ENCODE peak calls at places on chromosomes 4 and X, in eight cellular contexts. One of them, this sample, is unnamed.

GRCh38 chr4:67581208-67581857 is 22.8 kb downstream of the STAP1 start:
- DNase-seq in lower lobe of right lung: no peak
- DNase-seq in PC-3: no peak
- DNase-seq in OCI-LY7: no peak
- DNase-seq in nephron progenitor cell: no peak
- DNase-seq in progenitor cell of endocrine pancreas: no peak
- DNase-seq in gastrocnemius medialis: no peak
- DNase-seq in heart left ventricle: no peak
- DNase-seq in this sample: no peak

GRCh38 chr4:4575284-4576211 is 33.7 kb upstream of the STX18 start:
- DNase-seq in lower lobe of right lung: peak; percentile 84
- DNase-seq in PC-3: peak; percentile 50
- DNase-seq in OCI-LY7: no peak
- DNase-seq in nephron progenitor cell: peak; percentile 87
- DNase-seq in progenitor cell of endocrine pancreas: peak; percentile 69
- DNase-seq in gastrocnemius medialis: peak; percentile 18
- DNase-seq in heart left ventricle: peak; percentile 67
- DNase-seq in this sample: peak; percentile 73

GRCh38 chr4:40736910-40737309 is 12.8 kb upstream of the NSUN7 start:
- DNase-seq in lower lobe of right lung: no peak
- DNase-seq in PC-3: peak; percentile 42
- DNase-seq in OCI-LY7: peak; percentile 52
- DNase-seq in nephron progenitor cell: no peak
- DNase-seq in progenitor cell of endocrine pancreas: no peak
- DNase-seq in gastrocnemius medialis: no peak
- DNase-seq in heart left ventricle: no peak
- DNase-seq in this sample: no peak

GRCh38 chr4:16222957-16223527 is 3.2 kb downstream of the TAPT1 start:
- DNase-seq in lower lobe of right lung: no peak
- DNase-seq in PC-3: no peak
- DNase-seq in OCI-LY7: no peak
- DNase-seq in nephron progenitor cell: no peak
- DNase-seq in progenitor cell of endocrine pancreas: no peak
- DNase-seq in gastrocnemius medialis: no peak
- DNase-seq in heart left ventricle: no peak
- DNase-seq in this sample: no peak

GRCh38 chr4:82733636-82734035 is 65.0 kb downstream of the SCD5 start:
- DNase-seq in lower lobe of right lung: no peak
- DNase-seq in PC-3: peak; percentile 67
- DNase-seq in OCI-LY7: no peak
- DNase-seq in nephron progenitor cell: no peak
- DNase-seq in progenitor cell of endocrine pancreas: no peak
- DNase-seq in gastrocnemius medialis: no peak
- DNase-seq in heart left ventricle: no peak
- DNase-seq in this sample: no peak

GRCh38 chr4:8202526-8203375 is 3.7 kb downstream of the SH3TC1 start:
- DNase-seq in lower lobe of right lung: no peak
- DNase-seq in PC-3: no peak
- DNase-seq in OCI-LY7: peak; percentile 24
- DNase-seq in nephron progenitor cell: no peak
- DNase-seq in progenitor cell of endocrine pancreas: no peak
- DNase-seq in gastrocnemius medialis: no peak
- DNase-seq in heart left ventricle: no peak
- DNase-seq in this sample: no peak

GRCh38 chr4:2977116-2978097 is 14.0 kb downstream of the GRK4 start:
- DNase-seq in lower lobe of right lung: no peak
- DNase-seq in PC-3: peak; percentile 58
- DNase-seq in OCI-LY7: no peak
- DNase-seq in nephron progenitor cell: no peak
- DNase-seq in progenitor cell of endocrine pancreas: no peak
- DNase-seq in gastrocnemius medialis: no peak
- DNase-seq in heart left ventricle: no peak
- DNase-seq in this sample: no peak

GRCh38 chrX:119374736-119375135 is 24.4 kb upstream of the SLC25A43 start:
- DNase-seq in lower lobe of right lung: no peak
- DNase-seq in PC-3: peak; percentile 77
- DNase-seq in OCI-LY7: no peak
- DNase-seq in nephron progenitor cell: no peak
- DNase-seq in progenitor cell of endocrine pancreas: no peak
- DNase-seq in gastrocnemius medialis: no peak
- DNase-seq in heart left ventricle: no peak
- DNase-seq in this sample: no peak

GRCh38 chr4:109298279-109299010 is 4.0 kb downstream of the COL25A1 start:
- DNase-seq in lower lobe of right lung: no peak
- DNase-seq in PC-3: peak; percentile 32
- DNase-seq in OCI-LY7: peak; percentile 13
- DNase-seq in nephron progenitor cell: no peak
- DNase-seq in progenitor cell of endocrine pancreas: no peak
- DNase-seq in gastrocnemius medialis: no peak
- DNase-seq in heart left ventricle: no peak
- DNase-seq in this sample: no peak

GRCh38 chrX:53813663-53814440 is 127.3 kb upstream of the HUWE1 start:
- DNase-seq in lower lobe of right lung: no peak
- DNase-seq in PC-3: peak; percentile 82
- DNase-seq in OCI-LY7: no peak
- DNase-seq in nephron progenitor cell: no peak
- DNase-seq in progenitor cell of endocrine pancreas: no peak
- DNase-seq in gastrocnemius medialis: no peak
- DNase-seq in heart left ventricle: no peak
- DNase-seq in this sample: no peak

GRCh38 chr4:177726111-177726510 is 283.9 kb upstream of the AGA start:
- DNase-seq in lower lobe of right lung: no peak
- DNase-seq in PC-3: peak; percentile 75
- DNase-seq in OCI-LY7: no peak
- DNase-seq in nephron progenitor cell: no peak
- DNase-seq in progenitor cell of endocrine pancreas: no peak
- DNase-seq in gastrocnemius medialis: no peak
- DNase-seq in heart left ventricle: no peak
- DNase-seq in this sample: no peak

GRCh38 chr4:182711211-182711610 is 206.0 kb downstream of the DCTD start:
- DNase-seq in lower lobe of right lung: no peak
- DNase-seq in PC-3: no peak
- DNase-seq in OCI-LY7: no peak
- DNase-seq in nephron progenitor cell: no peak
- DNase-seq in progenitor cell of endocrine pancreas: no peak
- DNase-seq in gastrocnemius medialis: no peak
- DNase-seq in heart left ventricle: no peak
- DNase-seq in this sample: no peak

GRCh38 chrX:110569506-110569905 is 210.9 kb downstream of the RTL9 start:
- DNase-seq in lower lobe of right lung: no peak
- DNase-seq in PC-3: peak; percentile 5
- DNase-seq in OCI-LY7: no peak
- DNase-seq in nephron progenitor cell: no peak
- DNase-seq in progenitor cell of endocrine pancreas: no peak
- DNase-seq in gastrocnemius medialis: no peak
- DNase-seq in heart left ventricle: no peak
- DNase-seq in this sample: no peak

GRCh38 chr4:35166437-35166836 is 1077.9 kb downstream of the ARAP2 start:
- DNase-seq in lower lobe of right lung: no peak
- DNase-seq in PC-3: peak; percentile 46
- DNase-seq in OCI-LY7: no peak
- DNase-seq in nephron progenitor cell: no peak
- DNase-seq in progenitor cell of endocrine pancreas: no peak
- DNase-seq in gastrocnemius medialis: no peak
- DNase-seq in heart left ventricle: no peak
- DNase-seq in this sample: no peak

GRCh38 chr4:36183232-36183631 is 61.1 kb downstream of the ARAP2 start:
- DNase-seq in lower lobe of right lung: no peak
- DNase-seq in PC-3: no peak
- DNase-seq in OCI-LY7: peak; percentile 41
- DNase-seq in nephron progenitor cell: no peak
- DNase-seq in progenitor cell of endocrine pancreas: no peak
- DNase-seq in gastrocnemius medialis: no peak
- DNase-seq in heart left ventricle: no peak
- DNase-seq in this sample: no peak

GRCh38 chr4:12615822-12616221 is 868.3 kb downstream of the RAB28 start:
- DNase-seq in lower lobe of right lung: no peak
- DNase-seq in PC-3: peak; percentile 21
- DNase-seq in OCI-LY7: no peak
- DNase-seq in nephron progenitor cell: no peak
- DNase-seq in progenitor cell of endocrine pancreas: no peak
- DNase-seq in gastrocnemius medialis: no peak
- DNase-seq in heart left ventricle: no peak
- DNase-seq in this sample: no peak

GRCh38 chr4:4260185-4260751 is 12.2 kb upstream of the TMEM128 start:
- DNase-seq in lower lobe of right lung: no peak
- DNase-seq in PC-3: peak; percentile 74
- DNase-seq in OCI-LY7: peak; percentile 87
- DNase-seq in nephron progenitor cell: no peak
- DNase-seq in progenitor cell of endocrine pancreas: no peak
- DNase-seq in gastrocnemius medialis: no peak
- DNase-seq in heart left ventricle: no peak
- DNase-seq in this sample: no peak

GRCh38 chr4:72899214-72899613 is 170.3 kb downstream of the COX18 start:
- DNase-seq in lower lobe of right lung: no peak
- DNase-seq in PC-3: no peak
- DNase-seq in OCI-LY7: no peak
- DNase-seq in nephron progenitor cell: no peak
- DNase-seq in progenitor cell of endocrine pancreas: no peak
- DNase-seq in gastrocnemius medialis: no peak
- DNase-seq in heart left ventricle: no peak
- DNase-seq in this sample: no peak

DNA sequence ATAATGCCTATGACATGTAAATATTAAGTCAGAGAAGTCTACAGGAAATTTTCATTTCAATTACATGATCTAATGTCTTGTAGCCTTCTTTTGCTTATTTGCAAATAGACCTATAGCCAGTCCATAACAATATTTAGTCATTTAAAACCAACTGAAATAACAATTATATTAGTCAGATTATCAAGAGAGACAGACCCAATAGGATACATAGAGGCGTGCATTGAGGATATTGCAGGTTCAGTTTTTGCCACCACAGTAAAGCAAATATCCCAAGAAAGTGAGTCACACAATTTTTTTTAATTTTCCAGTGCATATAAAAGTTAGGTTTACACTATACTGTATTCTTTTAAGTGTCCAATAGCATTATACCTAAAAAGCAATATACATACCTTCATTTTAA is 349.7 kb upstream of the ATOH1 start:
- DNase-seq in lower lobe of right lung: no peak
- DNase-seq in PC-3: peak; percentile 79
- DNase-seq in OCI-LY7: no peak
- DNase-seq in nephron progenitor cell: no peak
- DNase-seq in progenitor cell of endocrine pancreas: no peak
- DNase-seq in gastrocnemius medialis: no peak
- DNase-seq in heart left ventricle: no peak
- DNase-seq in this sample: no peak
- TF ChIP-seq CTCF in lower lobe of right lung: no peak
- TF ChIP-seq CTCF in PC-3: no peak
- TF ChIP-seq CTCF in OCI-LY7: no peak
- TF ChIP-seq CTCF in nephron progenitor cell: no peak
- TF ChIP-seq CTCF in progenitor cell of endocrine pancreas: no peak
- TF ChIP-seq CTCF in gastrocnemius medialis: no peak
- TF ChIP-seq CTCF in heart left ventricle: no peak
- TF ChIP-seq CTCF in this sample: no peak

DNA sequence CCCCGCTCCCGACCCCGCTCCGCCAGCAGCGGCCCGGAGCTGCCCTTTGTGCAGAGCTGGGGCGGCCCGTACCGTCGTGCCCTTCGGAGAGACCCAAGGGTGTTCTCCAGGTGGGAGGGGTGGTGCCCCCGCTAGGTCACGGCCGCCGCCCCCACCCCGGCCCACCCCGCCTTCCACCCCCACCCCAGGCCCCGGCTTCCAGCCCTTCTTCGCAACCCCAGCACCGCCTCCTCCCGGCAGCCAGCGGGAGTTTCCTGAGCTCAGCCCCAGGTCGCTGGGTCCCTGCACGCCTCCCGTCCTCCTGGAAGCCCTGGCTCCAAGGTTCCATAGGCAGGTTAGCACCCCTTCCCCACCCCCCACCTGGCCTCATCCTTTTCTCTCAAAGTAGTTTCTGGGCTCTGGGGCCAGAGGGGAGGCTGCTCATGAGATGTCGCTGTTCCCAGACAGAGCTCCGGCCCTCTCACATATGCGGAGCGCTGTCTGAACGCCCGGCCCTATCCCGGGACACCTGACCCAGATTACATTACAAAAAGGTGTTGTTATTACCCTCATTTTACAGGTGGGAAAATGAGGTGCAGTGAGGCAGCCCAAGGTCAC is 25.2 kb upstream of the FGFR3 start:
- DNase-seq in lower lobe of right lung: peak; percentile 82
- DNase-seq in PC-3: no peak
- DNase-seq in OCI-LY7: peak; percentile 47
- DNase-seq in nephron progenitor cell: peak; percentile 69
- DNase-seq in progenitor cell of endocrine pancreas: peak; percentile 48
- DNase-seq in gastrocnemius medialis: no peak
- DNase-seq in heart left ventricle: no peak
- DNase-seq in this sample: peak; percentile 60
- TF ChIP-seq CTCF in lower lobe of right lung: peak; percentile 38
- TF ChIP-seq CTCF in PC-3: no peak
- TF ChIP-seq CTCF in OCI-LY7: peak; percentile 50
- TF ChIP-seq CTCF in nephron progenitor cell: peak; percentile 25
- TF ChIP-seq CTCF in progenitor cell of endocrine pancreas: peak; percentile 47
- TF ChIP-seq CTCF in gastrocnemius medialis: no peak
- TF ChIP-seq CTCF in heart left ventricle: no peak
- TF ChIP-seq CTCF in this sample: peak; percentile 61

GRCh38 chrX:133776072-133776471 is 209.3 kb downstream of the GPC3 start:
- DNase-seq in lower lobe of right lung: peak; percentile 41
- DNase-seq in PC-3: peak; percentile 49
- DNase-seq in OCI-LY7: no peak
- DNase-seq in nephron progenitor cell: peak; percentile 57
- DNase-seq in progenitor cell of endocrine pancreas: no peak
- DNase-seq in gastrocnemius medialis: no peak
- DNase-seq in heart left ventricle: no peak
- DNase-seq in this sample: peak; percentile 55
- TF ChIP-seq CTCF in lower lobe of right lung: peak; percentile 42
- TF ChIP-seq CTCF in PC-3: peak; percentile 71
- TF ChIP-seq CTCF in OCI-LY7: peak; percentile 68
- TF ChIP-seq CTCF in nephron progenitor cell: peak; percentile 72
- TF ChIP-seq CTCF in progenitor cell of endocrine pancreas: peak; percentile 75
- TF ChIP-seq CTCF in gastrocnemius medialis: no peak
- TF ChIP-seq CTCF in heart left ventricle: peak; percentile 15
- TF ChIP-seq CTCF in this sample: peak; percentile 69

GRCh38 chr4:6474053-6474568 is 1.7 kb upstream of the PPP2R2C start:
- DNase-seq in lower lobe of right lung: no peak
- DNase-seq in PC-3: no peak
- DNase-seq in OCI-LY7: no peak
- DNase-seq in nephron progenitor cell: no peak
- DNase-seq in progenitor cell of endocrine pancreas: peak; percentile 9
- DNase-seq in gastrocnemius medialis: no peak
- DNase-seq in heart left ventricle: no peak
- DNase-seq in this sample: no peak

GRCh38 chr4:6472008-6472386 is 417 bp downstream of the PPP2R2C start:
- DNase-seq in lower lobe of right lung: no peak
- DNase-seq in PC-3: no peak
- DNase-seq in OCI-LY7: no peak
- DNase-seq in nephron progenitor cell: no peak
- DNase-seq in progenitor cell of endocrine pancreas: peak; percentile 8
- DNase-seq in gastrocnemius medialis: no peak
- DNase-seq in heart left ventricle: no peak
- DNase-seq in this sample: no peak

GRCh38 chr4:6471303-6472007 is 959 bp downstream of the PPP2R2C start:
- DNase-seq in lower lobe of right lung: no peak
- DNase-seq in PC-3: no peak
- DNase-seq in OCI-LY7: no peak
- DNase-seq in nephron progenitor cell: no peak
- DNase-seq in progenitor cell of endocrine pancreas: peak; percentile 7
- DNase-seq in gastrocnemius medialis: no peak
- DNase-seq in heart left ventricle: no peak
- DNase-seq in this sample: no peak

GRCh38 chr4:6473264-6474052 is 1.0 kb upstream of the PPP2R2C start:
- DNase-seq in lower lobe of right lung: no peak
- DNase-seq in PC-3: no peak
- DNase-seq in OCI-LY7: no peak
- DNase-seq in nephron progenitor cell: no peak
- DNase-seq in progenitor cell of endocrine pancreas: peak; percentile 2
- DNase-seq in gastrocnemius medialis: no peak
- DNase-seq in heart left ventricle: no peak
- DNase-seq in this sample: no peak

GRCh38 chr4:6472387-6473263 is at the start of gene PPP2R2C:
- DNase-seq in lower lobe of right lung: no peak
- DNase-seq in PC-3: peak; percentile 24
- DNase-seq in OCI-LY7: no peak
- DNase-seq in nephron progenitor cell: peak; percentile 65
- DNase-seq in progenitor cell of endocrine pancreas: peak; percentile 17
- DNase-seq in gastrocnemius medialis: no peak
- DNase-seq in heart left ventricle: no peak
- DNase-seq in this sample: no peak
- TF ChIP-seq CTCF in lower lobe of right lung: no peak
- TF ChIP-seq CTCF in PC-3: no peak
- TF ChIP-seq CTCF in OCI-LY7: no peak
- TF ChIP-seq CTCF in nephron progenitor cell: no peak
- TF ChIP-seq CTCF in progenitor cell of endocrine pancreas: no peak
- TF ChIP-seq CTCF in gastrocnemius medialis: no peak
- TF ChIP-seq CTCF in heart left ventricle: no peak
- TF ChIP-seq CTCF in this sample: no peak

This sample was measured in neural crest cell.